ENCODE peak calls at places on chromosomes 12 and 14, in ten cellular contexts. I, N, U, F, G, C, Z, W, J and E are unnamed samples.

GRCh38 chr12:15193927-15194326 is 27.3 kb downstream of the RERG start:
- DNase-seq in I (no peak), N (no peak), U (peak; percentile 44), F (no peak), G (no peak), C (no peak), Z (no peak), W (no peak), J (no peak), E (no peak)

GRCh38 chr12:108307006-108307405 is 32.1 kb downstream of the CMKLR1 start:
- DNase-seq in I (peak; percentile 32), N (no peak), U (no peak), F (no peak), G (peak; percentile 62), C (no peak), Z (no peak), W (no peak), J (no peak), E (peak; percentile 54)

GRCh38 chr14:78007160-78007559 is 163.0 kb upstream of the NRXN3 start:
- DNase-seq in I (peak; percentile 3), N (no peak), U (no peak), F (no peak), G (no peak), C (no peak), Z (no peak), W (no peak), J (no peak), E (no peak)

GRCh38 chr14:54267172-54267571 is 129.6 kb upstream of the CDKN3 start:
- DNase-seq in I (no peak), N (peak; percentile 50), U (no peak), F (no peak), G (no peak), C (no peak), Z (no peak), W (no peak), J (no peak), E (no peak)

GRCh38 chr14:30798516-30798915 is 75.8 kb upstream of the COCH start:
- DNase-seq in I (no peak), N (no peak), U (no peak), F (no peak), G (no peak), C (no peak), Z (no peak), W (no peak), J (no peak), E (no peak)

GRCh38 chr14:91119556-91120311 is 5.9 kb downstream of the DGLUCY start:
- DNase-seq in I (peak; percentile 53), N (no peak), U (no peak), F (peak; percentile 83), G (peak; percentile 91), C (no peak), Z (no peak), W (no peak), J (no peak), E (no peak)

GRCh38 chr12:92224685-92225331 is 79.2 kb upstream of the BTG1 start:
- DNase-seq in I (peak; percentile 52), N (no peak), U (no peak), F (no peak), G (peak; percentile 84), C (no peak), Z (peak; percentile 6), W (no peak), J (no peak), E (no peak)

GRCh38 chr12:82524636-82525035 is 162.1 kb upstream of the TMTC2 start:
- DNase-seq in I (no peak), N (no peak), U (no peak), F (no peak), G (peak; percentile 1), C (no peak), Z (no peak), W (no peak), J (no peak), E (no peak)

GRCh38 chr14:80584638-80585505 is 356.7 kb downstream of the CEP128 start:
- DNase-seq in I (no peak), N (no peak), U (no peak), F (no peak), G (peak; percentile 1), C (peak; percentile 3), Z (no peak), W (no peak), J (peak; percentile 4), E (peak; percentile 9)

GRCh38 chr14:64628940-64629403 is 75.3 kb upstream of the PLEKHG3 start:
- DNase-seq in I (peak; percentile 71), N (no peak), U (no peak), F (no peak), G (peak; percentile 94), C (no peak), Z (peak; percentile 52), W (no peak), J (peak; percentile 83), E (peak; percentile 74)

GRCh38 chr12:4024701-4025419 is 151.7 kb upstream of the PARP11 start:
- DNase-seq in I (no peak), N (no peak), U (no peak), F (no peak), G (no peak), C (no peak), Z (no peak), W (no peak), J (no peak), E (no peak)

GRCh38 chr14:63243646-63244045 is 39.4 kb downstream of the RHOJ start:
- DNase-seq in I (no peak), N (no peak), U (no peak), F (no peak), G (no peak), C (no peak), Z (no peak), W (no peak), J (no peak), E (no peak)

GRCh38 chr14:104968541-104969401 is 9.4 kb downstream of the AHNAK2 start:
- DNase-seq in I (peak; percentile 49), N (no peak), U (no peak), F (no peak), G (peak; percentile 62), C (no peak), Z (no peak), W (peak; percentile 85), J (peak; percentile 56), E (no peak)

GRCh38 chr14:32277998-32278397 is 51.1 kb upstream of the AKAP6 start:
- DNase-seq in I (no peak), N (no peak), U (no peak), F (no peak), G (no peak), C (peak; percentile 91), Z (no peak), W (no peak), J (no peak), E (no peak)

GRCh38 chr12:102964872-102965271 is 7.4 kb downstream of the ASCL1 start:
- DNase-seq in I (no peak), N (no peak), U (no peak), F (no peak), G (no peak), C (no peak), Z (no peak), W (no peak), J (peak; percentile 33), E (no peak)

GRCh38 chr14:36553650-36554260 is 28.7 kb downstream of the NKX2-8 start:
- DNase-seq in I (peak; percentile 63), N (peak; percentile 7), U (no peak), F (no peak), G (peak; percentile 61), C (peak; percentile 65), Z (peak; percentile 37), W (no peak), J (peak; percentile 29), E (peak; percentile 26)

GRCh38 chr14:36555998-36556743 is 26.2 kb downstream of the NKX2-8 start:
- DNase-seq in I (no peak), N (no peak), U (no peak), F (no peak), G (no peak), C (no peak), Z (no peak), W (no peak), J (no peak), E (no peak)

GRCh38 chr14:36556811-36557433 is 25.5 kb downstream of the NKX2-8 start:
- DNase-seq in I (peak; percentile 21), N (no peak), U (no peak), F (no peak), G (peak; percentile 57), C (peak; percentile 45), Z (no peak), W (no peak), J (peak; percentile 50), E (no peak)
- TF ChIP-seq CTCF in I (peak; percentile 90), N (peak; percentile 69), U (no peak), F (peak; percentile 58), G (peak; percentile 86), C (peak; percentile 81), Z (peak; percentile 90), W (peak; percentile 60), J (peak; percentile 76), E (peak; percentile 87)

GRCh38 chr14:89720741-89721315 is 233.7 kb downstream of the EFCAB11 start:
- DNase-seq in I (no peak), N (peak; percentile 72), U (no peak), F (no peak), G (no peak), C (no peak), Z (no peak), W (no peak), J (no peak), E (no peak)
- H3K4me3 ChIP-seq in I (no peak overlapping the region), N (no peak overlapping the region), U (no peak overlapping the region), F (no peak overlapping the region), G (no peak overlapping the region), C (no peak overlapping the region), Z (no peak overlapping the region), W (no peak overlapping the region), J (no peak overlapping the region), E (no peak overlapping the region)

DNA sequence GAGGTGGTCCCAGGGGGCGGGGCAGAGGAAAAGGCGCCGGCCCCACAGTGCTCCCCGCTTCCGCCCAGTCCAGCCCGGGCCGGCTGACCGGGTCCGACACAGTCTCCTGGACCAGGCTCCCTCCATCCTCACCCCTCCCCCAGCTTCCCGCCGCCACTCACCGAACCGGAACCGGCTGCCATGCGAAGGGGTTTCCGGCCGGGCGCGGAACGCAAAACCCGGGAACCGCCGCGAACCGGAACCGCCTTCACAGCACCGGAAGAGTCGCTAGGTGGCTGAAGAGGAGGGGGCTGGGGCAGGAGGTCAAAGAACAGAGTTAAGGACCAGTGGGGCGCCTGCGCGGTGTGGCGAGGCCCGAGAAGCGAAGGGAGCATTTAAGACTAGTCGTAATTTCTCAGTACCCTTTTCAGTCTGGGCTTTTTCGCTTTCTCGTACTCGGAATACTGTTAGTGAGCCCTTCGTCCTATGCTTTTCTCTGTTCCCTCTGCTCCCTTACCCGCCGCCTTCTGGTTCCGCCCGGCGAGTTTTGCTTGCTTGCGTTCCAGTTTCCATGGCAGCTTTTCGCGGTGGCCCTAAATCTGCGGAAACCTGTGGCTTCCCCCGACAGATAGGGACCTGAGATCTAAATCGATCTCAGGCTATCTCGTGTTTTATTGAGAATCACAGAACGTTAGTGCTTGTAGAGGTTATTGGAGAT is at the start of gene SENP1:
- DNase-seq in I (peak; percentile 89), N (peak; percentile 74), U (peak; percentile 87), F (peak; percentile 81), G (peak; percentile 95), C (peak; percentile 80), Z (peak; percentile 52), W (peak; percentile 96), J (peak; percentile 86), E (peak; percentile 61)
- TF ChIP-seq CTCF in I (peak; percentile 9), N (peak; percentile 14), U (peak; percentile 48), F (peak; percentile 51), G (peak; percentile 12), C (peak; percentile 46), Z (peak; percentile 23), W (peak; percentile 1), J (no peak), E (no peak)

DNA sequence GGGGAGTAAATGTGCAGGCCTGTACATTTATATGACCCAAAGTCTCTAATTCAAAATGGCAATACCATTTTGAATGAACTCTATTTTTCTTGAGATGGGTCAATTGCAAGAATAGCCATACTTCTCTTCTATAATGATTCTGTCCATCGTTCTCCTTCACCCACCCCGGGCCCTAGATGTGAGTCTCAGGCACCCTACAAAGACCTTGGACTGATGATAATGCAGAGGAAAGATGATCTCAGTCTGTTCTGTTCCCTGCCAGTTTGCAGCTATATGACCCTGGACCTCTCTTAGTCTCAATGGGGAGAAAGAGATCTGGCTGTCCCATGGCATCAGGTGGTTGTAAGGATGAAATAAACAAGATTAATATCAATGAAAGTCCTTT is 30.1 kb downstream of the VCPKMT start:
- DNase-seq in I (no peak), N (no peak), U (no peak), F (no peak), G (no peak), C (no peak), Z (no peak), W (no peak), J (no peak), E (no peak)
- H3K4me3 ChIP-seq in I (no peak overlapping the region), N (no peak overlapping the region), U (no peak overlapping the region), F (no peak overlapping the region), G (no peak overlapping the region), C (no peak overlapping the region), Z (no peak overlapping the region), W (no peak overlapping the region), J (no peak overlapping the region), E (no peak overlapping the region)